ENCODE peak calls at places on chromosomes 2 and 18, in nine cellular contexts. G, W, N, E, K, T, Q, D and J are unnamed samples.

GRCh38 chr2:8248623-8248957 is 433.3 kb upstream of the ID2 start:
- DNase-seq in G (no peak), W (no peak), N (no peak), E (no peak), K (no peak), T (no peak), Q (no peak), D (no peak), J (no peak)

GRCh38 chr2:2271471-2271941 is 59.6 kb downstream of the MYT1L start:
- DNase-seq in G (peak; percentile 3), W (peak; percentile 80), N (no peak), E (peak; percentile 84), K (no peak), T (no peak), Q (peak; percentile 69), D (no peak), J (peak; percentile 10)

GRCh38 chr2:43300781-43301586 is 74.6 kb upstream of the ZFP36L2 start:
- DNase-seq in G (no peak), W (no peak), N (no peak), E (no peak), K (no peak), T (no peak), Q (no peak), D (no peak), J (no peak)

GRCh38 chr18:5393779-5394178 is 98.3 kb upstream of the ZBTB14 start:
- DNase-seq in G (no peak), W (no peak), N (no peak), E (peak; percentile 59), K (no peak), T (no peak), Q (no peak), D (no peak), J (peak; percentile 39)

GRCh38 chr2:121721926-121722325 is 14.7 kb downstream of the NIFK start:
- DNase-seq in G (no peak), W (peak; percentile 62), N (no peak), E (peak; percentile 58), K (no peak), T (no peak), Q (no peak), D (no peak), J (no peak)

GRCh38 chr18:75253784-75254183 is 43.2 kb downstream of the TSHZ1 start:
- DNase-seq in G (no peak), W (no peak), N (no peak), E (no peak), K (no peak), T (no peak), Q (no peak), D (no peak), J (no peak)

GRCh38 chr2:84902526-84902925 is 2.9 kb upstream of the TMSB10 start:
- DNase-seq in G (no peak), W (no peak), N (no peak), E (no peak), K (no peak), T (no peak), Q (no peak), D (no peak), J (no peak)

GRCh38 chr2:137960223-137960622 is 4.0 kb upstream of the HNMT start:
- DNase-seq in G (no peak), W (no peak), N (no peak), E (no peak), K (no peak), T (no peak), Q (no peak), D (no peak), J (no peak)

GRCh38 chr2:20806286-20806685 is 16.6 kb downstream of the LDAH start:
- DNase-seq in G (no peak), W (no peak), N (no peak), E (no peak), K (no peak), T (no peak), Q (no peak), D (no peak), J (no peak)

GRCh38 chr18:46001074-46001473 is 33.9 kb upstream of the EPG5 start:
- DNase-seq in G (no peak), W (no peak), N (no peak), E (no peak), K (no peak), T (no peak), Q (no peak), D (no peak), J (no peak)

GRCh38 chr18:10851824-10852225 is 297.5 kb downstream of the PIEZO2 start:
- DNase-seq in G (peak; percentile 45), W (peak; percentile 59), N (no peak), E (peak; percentile 39), K (no peak), T (no peak), Q (no peak), D (peak; percentile 13), J (peak; percentile 7)

GRCh38 chr2:181876614-181877063 is 14.9 kb upstream of the ITPRID2 start:
- DNase-seq in G (peak; percentile 83), W (peak; percentile 98), N (no peak), E (peak; percentile 58), K (no peak), T (no peak), Q (no peak), D (no peak), J (peak; percentile 53)

GRCh38 chr2:239216614-239217273 is 184.1 kb downstream of the HDAC4 start:
- DNase-seq in G (no peak), W (no peak), N (peak; percentile 24), E (no peak), K (no peak), T (no peak), Q (peak; percentile 33), D (no peak), J (no peak)

GRCh38 chr2:75087726-75088125 is 111.6 kb downstream of the TACR1 start:
- DNase-seq in G (no peak), W (no peak), N (no peak), E (no peak), K (no peak), T (no peak), Q (no peak), D (no peak), J (no peak)

GRCh38 chr2:237315170-237315880 is 98.6 kb downstream of the COL6A3 start:
- DNase-seq in G (no peak), W (peak; percentile 90), N (no peak), E (peak; percentile 90), K (peak; percentile 7), T (no peak), Q (peak; percentile 94), D (peak; percentile 14), J (peak; percentile 80)

GRCh38 chr18:62767321-62767720 is 52.0 kb downstream of the PHLPP1 start:
- DNase-seq in G (no peak), W (no peak), N (no peak), E (peak; percentile 16), K (no peak), T (no peak), Q (no peak), D (no peak), J (no peak)

GRCh38 chr2:34012728-34013302 is 413.7 kb upstream of the FAM98A start:
- DNase-seq in G (peak; percentile 48), W (peak; percentile 60), N (peak; percentile 11), E (peak; percentile 72), K (peak; percentile 52), T (no peak), Q (peak; percentile 54), D (peak; percentile 11), J (peak; percentile 31)